ENCODE peak calls at places on chromosomes 1 and 21, in four cellular contexts. Z is heart left ventricle; F is naive thymus-derived CD4-positive, alpha-beta T cell; X is CD8-positive, alpha-beta T cell. D is an unnamed sample. For H3K4me1, the result is how much of the 10 kb centered on the place peaks cover.

GRCh38 chr1:200916152-200916551 is 21.5 kb downstream of the INAVA start:
- DNase-seq in Z (no peak), F (no peak), X (no peak), D (no peak)

GRCh38 chr1:156895408-156895874 is 1.9 kb downstream of the PEAR1 start:
- DNase-seq in Z (no peak), F (no peak), X (no peak), D (no peak)

GRCh38 chr1:29196863-29197589 is 15.3 kb upstream of the SRSF4 start:
- DNase-seq in Z (no peak), F (no peak), X (no peak), D (no peak)

GRCh38 chr1:197774691-197775281 is 494 bp downstream of the DENND1B start:
- DNase-seq in Z (peak), F (peak), X (peak), D (peak)

GRCh38 chr1:231021540-231022031 is 18.5 kb downstream of the FAM89A start:
- DNase-seq in Z (no peak), F (no peak), X (no peak), D (no peak)

GRCh38 chr1:247605286-247605685 is at the start of gene OR2G3:
- DNase-seq in Z (no peak), F (no peak), X (no peak), D (no peak)

GRCh38 chr21:44614161-44614631 is 2.3 kb downstream of the KRTAP10-8 start:
- DNase-seq in Z (no peak), F (no peak), X (no peak), D (no peak)

GRCh38 chr1:207017615-207018559 is 14.7 kb downstream of the C1orf116 start:
- DNase-seq in Z (peak), F (no peak), X (no peak), D (no peak)

GRCh38 chr21:39529026-39529425 is 77.3 kb downstream of the SH3BGR start:
- DNase-seq in Z (no peak), F (no peak), X (no peak), D (peak)

GRCh38 chr1:223776075-223776814 is 63.9 kb downstream of the CAPN2 start:
- DNase-seq in Z (peak), F (peak), X (peak), D (peak)

GRCh38 chr1:223772771-223773160 is 60.4 kb downstream of the CAPN2 start:
- DNase-seq in Z (no peak), F (no peak), X (no peak), D (no peak)

GRCh38 chr1:223775711-223776074 is 63.4 kb downstream of the CAPN2 start:
- DNase-seq in Z (no peak), F (no peak), X (no peak), D (no peak)

GRCh38 chr1:223775054-223775453 is 62.7 kb downstream of the CAPN2 start:
- DNase-seq in Z (no peak), F (no peak), X (no peak), D (no peak)

DNA sequence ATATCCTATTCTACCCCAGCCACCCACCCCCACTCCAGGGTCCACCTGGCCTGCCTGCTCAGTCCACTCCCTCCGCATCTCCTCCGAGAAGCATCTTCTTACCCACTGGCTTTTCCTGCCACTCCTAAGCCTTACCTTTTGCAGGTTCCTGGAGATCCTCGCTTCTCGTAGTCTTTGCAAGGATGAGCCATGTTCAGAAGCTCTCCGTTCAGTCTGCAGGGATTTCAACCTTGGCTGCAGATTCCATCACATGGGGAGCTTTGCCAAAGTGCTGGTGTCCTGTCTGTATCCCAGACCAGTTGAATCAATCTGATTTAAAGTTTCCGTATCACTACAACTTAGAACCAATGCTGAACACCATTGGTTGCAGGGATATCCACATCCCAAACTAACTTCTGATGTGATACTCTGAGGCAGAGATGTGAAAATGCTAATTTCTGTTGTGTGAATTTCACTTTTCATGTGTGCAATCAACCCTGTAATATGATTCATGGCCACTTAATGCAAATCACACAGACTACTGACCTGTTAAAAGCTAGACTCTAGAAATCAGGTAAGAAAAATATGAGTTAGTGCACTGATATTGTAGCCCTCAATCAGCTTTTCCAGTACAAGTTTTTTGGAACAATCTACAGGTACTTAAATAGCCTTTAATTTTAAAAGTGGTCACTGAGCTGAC is 61.9 kb downstream of the CAPN2 start:
- DNase-seq in Z (no peak), F (no peak), X (no peak), D (no peak)
- H3K4me1 ChIP-seq in Z (under half), F (under half), X (under half), D (under half)

GRCh38 chr1:170218261-170218660 is 72.5 kb downstream of the NTMT2 start:
- DNase-seq in Z (no peak), F (no peak), X (no peak), D (no peak)

GRCh38 chr1:170213598-170213997 is 67.8 kb downstream of the NTMT2 start:
- DNase-seq in Z (peak), F (no peak), X (no peak), D (no peak)

GRCh38 chr1:170214980-170215910 is 69.5 kb downstream of the NTMT2 start:
- DNase-seq in Z (peak), F (no peak), X (no peak), D (no peak)

GRCh38 chr1:170210142-170210541 is 64.4 kb downstream of the NTMT2 start:
- DNase-seq in Z (no peak), F (no peak), X (no peak), D (no peak)

DNA sequence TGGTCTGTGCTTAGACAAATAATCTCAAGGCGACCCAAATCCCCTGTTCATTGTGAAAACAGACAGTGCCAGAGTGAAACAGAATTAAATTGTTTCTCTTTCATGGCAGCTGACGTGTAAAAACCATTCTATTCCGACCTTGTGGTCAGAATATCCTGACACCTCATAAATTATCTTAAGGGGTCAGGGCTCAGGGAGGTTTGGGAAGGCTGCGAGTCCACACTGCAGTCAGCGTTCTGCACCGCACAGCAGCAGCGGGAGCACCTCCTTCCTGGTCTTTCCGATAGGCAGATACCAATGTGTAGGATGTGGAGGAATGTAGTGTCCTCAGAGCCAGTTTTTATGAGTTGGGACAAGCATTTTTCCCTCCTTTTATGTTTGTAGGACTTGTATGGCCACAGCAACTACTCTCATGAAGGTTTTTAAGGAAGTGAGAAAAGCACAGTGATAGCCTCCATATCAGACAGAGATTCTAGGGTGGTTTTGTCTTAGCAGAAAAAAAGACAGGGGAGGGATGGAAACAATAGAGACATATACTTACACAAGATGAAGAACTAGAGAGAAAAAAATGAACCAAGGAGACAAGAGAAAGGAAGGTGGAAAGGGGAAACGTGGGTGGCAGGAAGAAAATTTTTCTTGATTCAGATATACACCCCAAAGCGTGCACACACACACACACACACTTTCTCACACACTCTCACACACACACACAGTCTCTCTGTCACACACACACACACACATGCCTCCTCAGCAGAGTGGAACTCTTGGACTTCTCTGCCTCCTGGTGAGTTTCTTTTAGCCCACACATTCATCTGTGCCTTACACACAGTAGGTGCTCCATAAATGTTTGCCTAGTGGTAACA is 68.6 kb downstream of the NTMT2 start:
- DNase-seq in Z (no peak), F (no peak), X (no peak), D (no peak)
- H3K27ac ChIP-seq in Z (no peak), F (no peak), X (no peak), D (no peak)

GRCh38 chr1:198919667-198920398 is 281.0 kb downstream of the PTPRC start:
- DNase-seq in Z (no peak), F (no peak), X (no peak), D (no peak)
- H3K4me3 ChIP-seq in Z (no peak), F (peak), X (no peak), D (no peak)

GRCh38 chr21:37410639-37411038 is 44.1 kb downstream of the DYRK1A start:
- DNase-seq in Z (no peak), F (no peak), X (no peak), D (no peak)
- H3K4me1 ChIP-seq in Z (half or more), F (half or more), X (half or more), D (under half)

D was measured in cardiac muscle cell.